ENCODE peak calls at places on chromosome 11, in six cellular contexts. O is GM13976, A is AG10803, Y is brain microvascular endothelial cell, E is AG09309, B is choroid plexus epithelial cell. N is an unnamed sample.

GRCh38 chr11:46120711-46121327 is 435 bp downstream of the PHF21A start:
- DNase-seq in O (no peak), A (peak; percentile 86), Y (peak; percentile 49), E (no peak), B (peak; percentile 79), N (no peak)

GRCh38 chr11:96391698-96392307 is 2.0 kb downstream of the JRKL start:
- DNase-seq in O (no peak), A (no peak), Y (peak; percentile 7), E (no peak), B (peak; percentile 35), N (no peak)

GRCh38 chr11:123431619-123432018 is 1.6 kb downstream of the GRAMD1B start:
- DNase-seq in O (no peak), A (no peak), Y (no peak), E (no peak), B (no peak), N (no peak)

GRCh38 chr11:128389461-128389976 is 197.8 kb downstream of the ETS1 start:
- DNase-seq in O (no peak), A (no peak), Y (no peak), E (no peak), B (no peak), N (no peak)

GRCh38 chr11:18617688-18618340 is 16.3 kb downstream of the SPTY2D1 start:
- DNase-seq in O (no peak), A (peak; percentile 58), Y (peak; percentile 45), E (peak; percentile 32), B (peak; percentile 81), N (no peak)

GRCh38 chr11:47186937-47187681 is 875 bp upstream of the PACSIN3 start:
- DNase-seq in O (peak; percentile 68), A (peak; percentile 23), Y (peak; percentile 36), E (no peak), B (peak; percentile 47), N (no peak)

GRCh38 chr11:113363406-113363805 is 24.2 kb upstream of the ANKK1 start:
- DNase-seq in O (no peak), A (no peak), Y (no peak), E (no peak), B (no peak), N (no peak)

GRCh38 chr11:16831281-16832192 is 93.1 kb downstream of the C11orf58 start:
- DNase-seq in O (no peak), A (no peak), Y (peak; percentile 18), E (no peak), B (peak; percentile 24), N (no peak)

GRCh38 chr11:133082851-133083488 is 449.3 kb downstream of the OPCML start:
- DNase-seq in O (peak; percentile 91), A (peak; percentile 52), Y (peak; percentile 6), E (no peak), B (peak; percentile 37), N (no peak)
- TF ChIP-seq CTCF in O (peak; percentile 99), A (peak; percentile 40), Y (peak; percentile 49), E (peak; percentile 44), B (peak; percentile 35), N (peak; percentile 93)

DNA sequence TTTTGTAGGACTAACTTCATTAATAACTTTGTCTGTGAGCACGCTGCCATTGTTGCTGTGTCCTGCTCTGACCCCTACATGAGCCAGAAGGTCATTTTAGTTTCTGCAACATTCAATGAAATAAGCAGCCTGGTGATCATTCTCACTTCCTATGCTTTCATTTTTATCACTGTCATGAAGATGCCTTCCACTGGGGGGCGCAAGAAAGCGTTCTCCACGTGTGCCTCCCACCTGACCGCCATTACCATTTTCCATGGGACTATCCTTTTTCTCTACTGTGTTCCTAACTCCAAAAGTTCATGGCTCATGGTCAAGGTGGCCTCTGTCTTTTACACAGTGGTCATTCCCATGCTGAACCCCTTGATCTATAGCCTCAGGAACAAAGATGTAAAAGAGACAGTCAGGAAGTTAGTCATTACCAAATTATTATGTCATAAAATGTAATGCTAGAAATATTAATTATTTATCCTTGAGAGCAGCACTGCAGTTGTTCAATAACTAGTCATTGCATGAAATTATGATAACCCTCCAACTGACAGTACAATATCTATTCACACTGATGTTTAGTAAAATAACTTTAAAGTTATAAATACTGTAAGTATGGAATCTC is 46.4 kb upstream of the OR5D13 start:
- DNase-seq in O (no peak), A (no peak), Y (no peak), E (no peak), B (no peak), N (no peak)
- TF ChIP-seq CTCF in O (no peak), A (no peak), Y (no peak), E (no peak), B (no peak), N (no peak)

DNA sequence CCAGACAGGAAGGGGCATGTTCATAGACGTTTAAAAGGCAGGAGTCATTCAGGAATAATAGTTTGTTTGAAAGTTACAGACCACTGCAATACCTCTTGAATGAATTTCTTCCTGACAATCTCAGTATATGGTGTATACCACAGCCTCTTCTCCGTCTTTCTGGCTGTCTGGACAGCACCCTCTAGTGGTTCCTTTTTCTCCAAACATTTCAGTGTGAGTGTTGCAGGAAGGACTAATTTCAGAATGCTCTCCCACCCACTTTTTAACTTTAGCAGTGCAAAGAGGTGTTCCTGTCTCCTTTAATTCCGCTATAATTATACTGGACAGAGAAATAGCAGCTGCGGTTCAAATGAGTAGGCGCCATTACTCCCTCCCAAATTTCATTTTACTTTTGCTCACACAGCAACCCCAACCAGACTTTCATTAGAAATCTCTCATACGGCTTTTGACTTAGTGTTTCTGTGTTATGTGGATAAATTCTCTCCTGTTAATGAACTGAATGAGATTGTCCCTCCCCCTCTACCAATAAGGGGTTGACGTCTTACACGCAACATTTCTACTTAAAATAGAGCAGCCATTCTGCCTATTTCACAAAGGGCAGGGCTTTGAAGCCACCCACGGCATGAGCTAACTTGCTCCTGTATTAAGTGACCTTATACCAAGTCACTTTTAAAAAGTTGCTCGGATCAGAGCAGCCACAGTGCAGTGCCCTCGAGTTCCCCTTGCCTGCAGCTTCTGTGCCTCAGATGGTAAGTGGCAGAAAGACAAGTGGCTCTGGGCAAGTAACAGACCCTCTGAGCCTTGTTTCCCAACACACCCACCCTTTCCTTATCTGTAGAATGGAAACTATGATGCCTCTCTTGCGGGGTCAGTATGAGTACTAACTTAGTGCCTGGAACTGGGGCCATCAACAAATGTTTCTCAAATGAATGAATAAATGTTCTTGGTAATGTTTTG is 368.6 kb downstream of the OPCML start:
- DNase-seq in O (peak; percentile 64), A (peak; percentile 57), Y (peak; percentile 36), E (peak; percentile 2), B (peak; percentile 52), N (no peak)
- TF ChIP-seq CTCF in O (peak; percentile 61), A (peak; percentile 74), Y (peak; percentile 77), E (peak; percentile 58), B (peak; percentile 51), N (peak; percentile 88)

DNA sequence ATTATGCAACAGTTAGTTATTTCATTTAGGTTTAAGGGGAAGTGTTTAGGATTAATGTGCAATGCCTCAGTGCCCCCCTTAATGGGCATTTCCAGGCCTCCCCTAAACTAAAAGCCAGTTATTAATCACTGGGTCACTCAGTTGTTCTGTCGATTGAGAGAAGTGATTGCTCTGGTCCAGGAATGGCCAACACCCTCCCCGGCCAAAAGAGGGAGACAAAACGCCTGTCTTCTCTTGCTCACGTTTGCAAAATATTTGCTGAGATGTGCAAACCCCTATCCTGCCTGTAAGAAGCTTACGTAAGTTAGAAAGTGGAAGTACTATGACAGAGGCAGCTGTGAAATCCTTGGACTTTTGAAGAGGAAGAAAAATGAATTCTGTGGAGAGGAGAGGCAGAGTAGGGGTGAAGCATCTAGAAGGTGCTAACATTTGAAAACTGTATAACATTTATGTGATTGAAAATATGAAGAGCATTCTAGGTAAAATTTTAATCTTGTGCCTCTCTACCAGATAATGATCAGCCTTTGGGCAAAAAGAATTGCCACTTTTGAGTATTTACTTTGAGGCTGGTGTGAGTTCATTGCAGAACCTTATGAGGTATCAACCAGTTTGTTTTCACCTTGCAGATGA is 37.7 kb downstream of the NTM start:
- DNase-seq in O (peak; percentile 43), A (peak; percentile 52), Y (peak; percentile 36), E (peak; percentile 11), B (peak; percentile 26), N (no peak)
- TF ChIP-seq CTCF in O (peak; percentile 42), A (peak; percentile 70), Y (peak; percentile 78), E (peak; percentile 73), B (peak; percentile 51), N (peak; percentile 72)

GRCh38 chr11:64455436-64456261 is 96.7 kb downstream of the RPS6KA4 start:
- DNase-seq in O (no peak), A (no peak), Y (no peak), E (no peak), B (no peak), N (no peak)
- TF ChIP-seq CTCF in O (no peak), A (no peak), Y (no peak), E (no peak), B (no peak), N (no peak)

GRCh38 chr11:72927380-72927779 is 113.2 kb downstream of the ATG16L2 start:
- DNase-seq in O (no peak), A (no peak), Y (no peak), E (no peak), B (no peak), N (no peak)

GRCh38 chr11:72926076-72926475 is 111.9 kb downstream of the ATG16L2 start:
- DNase-seq in O (no peak), A (no peak), Y (no peak), E (no peak), B (no peak), N (no peak)

GRCh38 chr11:72925656-72926055 is 111.4 kb downstream of the ATG16L2 start:
- DNase-seq in O (no peak), A (no peak), Y (no peak), E (no peak), B (no peak), N (no peak)

GRCh38 chr11:72921028-72921716 is 107.0 kb downstream of the ATG16L2 start:
- DNase-seq in O (no peak), A (no peak), Y (no peak), E (no peak), B (no peak), N (no peak)

GRCh38 chr11:72924568-72925190 is 110.5 kb downstream of the ATG16L2 start:
- DNase-seq in O (peak; percentile 41), A (peak; percentile 64), Y (peak; percentile 11), E (peak; percentile 20), B (peak; percentile 80), N (no peak)
- TF ChIP-seq CTCF in O (peak; percentile 20), A (peak; percentile 76), Y (peak; percentile 56), E (peak; percentile 64), B (peak; percentile 70), N (peak; percentile 80)

N was measured in chondrocyte.